ENCODE peak calls at places on chromosomes 13 and 19, in ten cellular contexts. G, Q, E, W, J, A, N, Y, T and X are unnamed samples.

GRCh38 chr19:2739602-2740313 is at the start of gene SLC39A3:
- DNase-seq in G (peak), T (peak), Y (peak), N (peak), J (peak), E (peak), W (peak), Q (peak), A (peak), X (peak)

GRCh38 chr13:45496942-45497341 is 32.2 kb downstream of the COG3 start:
- DNase-seq in W (no peak), N (no peak), E (no peak), T (no peak), J (no peak), G (no peak), Q (no peak), Y (no peak), A (no peak), X (no peak)

GRCh38 chr13:46526763-46527162 is 26.2 kb upstream of the LRCH1 start:
- DNase-seq in G (no peak), W (peak), Y (no peak), A (no peak), T (no peak), Q (no peak), N (no peak), J (no peak), E (no peak), X (no peak)

GRCh38 chr19:52138614-52139290 is 986 bp downstream of the ZNF616 start:
- DNase-seq in N (no peak), J (no peak), A (peak), Y (peak), W (peak), G (peak), E (no peak), T (peak), Q (no peak), X (peak)

GRCh38 chr13:93169980-93170379 is 56.6 kb upstream of the GPC6 start:
- DNase-seq in T (peak), G (no peak), A (peak), N (peak), J (no peak), W (no peak), Y (no peak), E (no peak), Q (peak), X (no peak)

GRCh38 chr19:43784981-43785808 is 4.4 kb upstream of the KCNN4 start:
- DNase-seq in A (peak), Y (peak), J (no peak), G (peak), W (peak), E (peak), T (peak), Q (peak), N (peak), X (peak)

GRCh38 chr13:95185851-95186250 is 115.4 kb downstream of the ABCC4 start:
- DNase-seq in W (no peak), G (no peak), Q (no peak), A (no peak), N (no peak), T (peak), Y (no peak), E (no peak), J (no peak), X (no peak)

GRCh38 chr19:40371802-40372122 is 18.2 kb downstream of the HIPK4 start:
- DNase-seq in J (no peak), W (no peak), A (no peak), E (no peak), T (no peak), N (no peak), G (no peak), Q (no peak), Y (no peak), X (no peak)

GRCh38 chr19:28731577-28731976 is 481.4 kb downstream of the UQCRFS1 start:
- DNase-seq in Q (no peak), A (no peak), Y (no peak), J (no peak), T (no peak), N (no peak), G (no peak), W (no peak), E (no peak), X (no peak)

GRCh38 chr13:113667771-113668490 is 912 bp downstream of the GRK1 start:
- DNase-seq in W (peak), N (no peak), Q (no peak), J (peak), G (no peak), Y (no peak), T (no peak), A (no peak), E (no peak), X (no peak)

GRCh38 chr13:44739120-44739519 is 163.0 kb upstream of the TSC22D1 start:
- DNase-seq in Y (no peak), N (no peak), J (no peak), G (no peak), A (no peak), Q (no peak), T (no peak), W (no peak), E (no peak), X (no peak)

GRCh38 chr13:101763191-101763590 is 310.7 kb downstream of the ITGBL1 start:
- DNase-seq in T (no peak), W (no peak), Y (no peak), A (no peak), E (no peak), Q (no peak), N (no peak), G (no peak), J (no peak), X (no peak)

GRCh38 chr13:33782631-33783030 is 35.3 kb upstream of the RFC3 start:
- DNase-seq in E (no peak), Y (no peak), G (peak), Q (no peak), T (no peak), A (no peak), W (no peak), N (no peak), J (no peak), X (no peak)

GRCh38 chr19:10587022-10587838 is at the start of gene AP1M2:
- DNase-seq in Q (no peak), G (no peak), J (no peak), W (no peak), Y (no peak), E (no peak), N (no peak), T (no peak), A (no peak), X (peak)

GRCh38 chr13:50358221-50358620 is 343.0 kb downstream of the KCNRG start:
- DNase-seq in A (peak), J (no peak), E (no peak), G (peak), W (no peak), T (no peak), Y (no peak), N (no peak), Q (peak), X (no peak)

GRCh38 chr13:65336916-65337315 is 1893.2 kb downstream of the PCDH9 start:
- DNase-seq in T (peak), A (peak), G (no peak), N (peak), Q (peak), W (no peak), Y (no peak), J (no peak), E (no peak), X (no peak)

GRCh38 chr19:46461537-46461936 is 9.8 kb downstream of the PNMA8A start:
- DNase-seq in G (no peak), Y (no peak), E (no peak), T (no peak), J (no peak), W (no peak), A (peak), Q (no peak), N (no peak), X (no peak)

GRCh38 chr13:27791901-27792392 is 336 bp upstream of the GSX1 start:
- DNase-seq in G (no peak), W (no peak), T (no peak), Q (no peak), J (no peak), N (no peak), E (no peak), Y (no peak), A (no peak), X (no peak)

GRCh38 chr19:40450664-40451063 is 6.5 kb upstream of the SERTAD3 start:
- DNase-seq in Q (no peak), Y (no peak), T (no peak), J (no peak), G (no peak), W (peak), E (no peak), N (no peak), A (no peak), X (no peak)

GRCh38 chr13:28817204-28817603 is 2.9 kb upstream of the MTUS2 start:
- DNase-seq in W (no peak), T (no peak), J (no peak), N (no peak), E (no peak), Y (peak), A (no peak), Q (no peak), G (no peak), X (no peak)

GRCh38 chr13:28819046-28819747 is 942 bp upstream of the MTUS2 start:
- DNase-seq in E (no peak), Y (peak), W (no peak), G (no peak), A (peak), Q (peak), N (no peak), T (peak), J (no peak), X (no peak)

GRCh38 chr13:28820099-28821051 is at the start of gene MTUS2:
- DNase-seq in Q (no peak), A (peak), E (no peak), G (no peak), J (no peak), W (no peak), N (no peak), Y (peak), T (no peak), X (no peak)

GRCh38 chr13:28822161-28822560 is 2.0 kb downstream of the MTUS2 start:
- DNase-seq in A (no peak), E (no peak), G (no peak), Y (no peak), J (no peak), Q (no peak), T (no peak), W (no peak), N (no peak), X (no peak)

DNA sequence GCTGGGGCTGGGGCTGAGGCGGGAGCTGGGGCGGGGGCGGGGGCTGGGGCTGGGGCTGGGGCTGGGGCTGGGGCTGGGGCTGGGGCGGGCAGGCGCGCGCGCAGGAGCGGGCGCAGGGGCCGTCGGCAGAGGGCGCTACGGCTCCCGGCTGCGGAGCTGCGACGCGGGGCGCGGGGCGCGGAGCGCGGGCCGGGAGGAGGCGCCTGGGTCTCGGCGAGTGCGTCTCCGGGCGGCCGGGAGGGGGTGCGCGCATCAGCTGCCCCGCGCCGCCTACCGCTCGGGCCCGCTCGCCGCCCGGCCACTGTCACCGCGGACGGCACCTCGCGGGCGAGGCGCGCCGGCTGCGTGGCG is 416 bp upstream of the MTUS2 start:
- DNase-seq in N (no peak), W (peak), A (peak), Q (peak), Y (peak), G (peak), J (no peak), E (no peak), T (peak), X (peak)
- TF ChIP-seq CTCF in N (no peak), W (peak), A (no peak), Q (peak), Y (no peak), G (no peak), J (no peak), E (no peak), T (no peak), X (no peak)

GRCh38 chr19:17331254-17331558 is 3.4 kb downstream of the ANO8 start:
- DNase-seq in W (peak), J (no peak), A (no peak), Q (no peak), N (no peak), Y (no peak), G (no peak), T (no peak), E (no peak), X (no peak)

GRCh38 chr19:17332677-17333581 is 1.7 kb downstream of the ANO8 start:
- DNase-seq in N (no peak), J (no peak), E (no peak), A (peak), Y (peak), T (peak), Q (peak), W (peak), G (peak), X (no peak)

GRCh38 chr19:17333611-17334413 is 843 bp downstream of the ANO8 start:
- DNase-seq in J (no peak), Q (peak), N (peak), T (peak), G (peak), E (no peak), W (no peak), Y (no peak), A (peak), X (no peak)

GRCh38 chr19:17330546-17331253 is 4.0 kb downstream of the ANO8 start:
- DNase-seq in J (no peak), T (no peak), N (no peak), W (no peak), Y (no peak), A (no peak), E (no peak), G (no peak), Q (no peak), X (no peak)

GRCh38 chr19:17332360-17332676 is 2.3 kb downstream of the ANO8 start:
- DNase-seq in W (no peak), J (no peak), Y (no peak), T (no peak), G (no peak), N (no peak), E (no peak), Q (no peak), A (no peak), X (no peak)
- H3K4me3 ChIP-seq in W (no peak), J (no peak), Y (no peak), T (no peak), G (no peak), N (no peak), E (no peak), Q (no peak), A (no peak), X (no peak)

DNA sequence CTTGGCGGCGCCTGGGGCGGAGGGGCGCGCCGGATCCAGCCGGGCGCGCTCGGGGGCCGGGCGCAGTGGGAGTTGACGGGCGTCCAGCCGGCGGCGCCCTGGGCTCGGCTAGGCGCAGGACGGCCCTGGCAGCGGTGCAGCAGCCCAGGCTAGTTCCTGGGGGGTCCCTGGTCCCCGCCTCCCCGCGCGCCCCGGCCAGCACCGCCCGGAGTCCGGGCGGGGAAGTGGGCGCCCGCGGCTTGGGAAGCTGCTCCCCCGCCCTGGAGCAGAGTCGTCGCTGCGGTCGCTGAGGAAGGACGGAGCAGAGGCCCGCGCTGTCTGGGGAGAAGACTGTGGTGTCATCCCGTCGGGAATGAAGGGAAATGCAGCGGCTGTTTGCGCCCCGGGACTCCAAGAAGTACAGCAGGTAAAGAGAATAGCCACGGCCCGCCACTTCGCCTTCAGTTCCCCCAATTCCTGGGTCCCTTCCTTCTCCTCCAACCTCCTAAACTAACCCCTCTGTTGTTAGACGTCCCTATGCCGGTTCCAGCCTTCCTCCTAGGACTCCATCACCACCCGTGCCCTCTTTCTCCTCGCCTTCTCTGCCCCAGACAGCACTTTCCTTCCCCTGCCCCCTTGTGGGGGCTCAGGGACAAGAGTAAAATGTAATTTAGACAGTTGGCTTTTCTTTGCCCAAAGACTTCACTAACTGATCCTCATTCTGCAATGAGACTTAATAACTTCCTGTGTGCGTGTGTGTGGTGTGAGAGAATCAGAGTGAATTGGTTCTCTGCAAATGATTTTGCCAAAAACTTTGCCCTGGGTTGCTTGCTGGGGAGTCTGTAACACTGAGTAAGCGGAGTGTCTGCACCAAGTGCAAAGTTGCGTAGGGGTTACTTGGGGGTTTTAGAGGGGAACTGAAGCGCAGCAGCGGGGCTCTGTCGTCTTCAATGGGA is 20.3 kb upstream of the SGCG start:
- DNase-seq in Y (peak), N (no peak), E (no peak), G (no peak), Q (no peak), W (no peak), J (no peak), T (no peak), A (peak), X (no peak)
- TF ChIP-seq CTCF in Y (no peak), N (no peak), E (no peak), G (no peak), Q (no peak), W (no peak), J (no peak), T (no peak), A (no peak), X (no peak)

DNA sequence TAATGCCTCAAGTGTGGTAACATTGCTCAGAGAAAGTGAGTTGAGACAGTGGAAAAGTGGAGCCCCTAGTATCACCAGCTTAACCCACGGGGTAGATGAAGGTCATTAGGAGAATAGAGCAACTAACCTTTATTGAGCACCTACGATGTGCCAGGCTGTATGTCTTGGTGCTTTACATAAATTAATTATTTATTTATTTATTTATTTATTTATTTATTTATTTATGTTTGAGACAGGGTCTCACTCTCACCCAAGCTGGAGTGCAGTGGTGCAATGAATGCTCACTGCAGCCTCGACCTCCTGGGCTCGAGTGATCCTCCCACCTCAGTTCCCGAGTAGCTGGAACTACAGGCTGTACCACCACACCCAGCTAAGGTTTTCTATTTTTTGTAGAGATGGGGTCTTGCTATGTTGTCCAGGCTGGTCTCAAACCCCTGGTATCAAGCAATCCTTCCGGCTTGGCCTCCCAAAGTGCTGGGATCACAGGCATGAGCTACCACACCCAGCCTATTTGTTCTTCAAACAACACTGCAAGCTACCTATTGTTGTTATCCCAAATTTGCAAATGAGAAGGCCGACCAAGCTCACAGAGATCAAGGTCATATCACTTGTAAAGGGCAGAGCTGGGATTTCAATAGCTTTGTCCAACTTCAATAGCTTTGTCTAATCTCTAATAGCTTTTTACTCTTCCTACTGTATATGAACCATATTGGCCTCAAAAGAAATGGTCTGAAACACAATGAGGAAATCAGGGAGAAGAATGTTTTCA is 79.4 kb downstream of the TM9SF2 start:
- DNase-seq in E (no peak), G (no peak), N (no peak), Y (no peak), A (no peak), J (no peak), Q (no peak), W (no peak), T (no peak), X (no peak)
- H3K4me3 ChIP-seq in E (no peak), G (no peak), N (no peak), Y (no peak), A (no peak), J (no peak), Q (no peak), W (no peak), T (no peak), X (no peak)

GRCh38 chr13:98204546-98204945 is 27.5 kb upstream of the RNF113B start:
- DNase-seq in W (no peak), A (no peak), Y (no peak), T (no peak), J (no peak), N (no peak), E (no peak), Q (no peak), G (no peak), X (no peak)

GRCh38 chr13:98208606-98209005 is 31.5 kb upstream of the RNF113B start:
- DNase-seq in N (no peak), A (no peak), Q (no peak), W (no peak), G (no peak), Y (no peak), J (no peak), E (no peak), T (no peak), X (no peak)

GRCh38 chr13:98203641-98204326 is 26.7 kb upstream of the RNF113B start:
- DNase-seq in N (no peak), A (peak), G (no peak), Y (no peak), E (no peak), W (no peak), Q (peak), J (no peak), T (no peak), X (no peak)

GRCh38 chr13:98207411-98207810 is 30.3 kb upstream of the RNF113B start:
- DNase-seq in Y (peak), Q (no peak), G (no peak), N (no peak), J (no peak), E (no peak), W (no peak), A (no peak), T (no peak), X (no peak)

DNA sequence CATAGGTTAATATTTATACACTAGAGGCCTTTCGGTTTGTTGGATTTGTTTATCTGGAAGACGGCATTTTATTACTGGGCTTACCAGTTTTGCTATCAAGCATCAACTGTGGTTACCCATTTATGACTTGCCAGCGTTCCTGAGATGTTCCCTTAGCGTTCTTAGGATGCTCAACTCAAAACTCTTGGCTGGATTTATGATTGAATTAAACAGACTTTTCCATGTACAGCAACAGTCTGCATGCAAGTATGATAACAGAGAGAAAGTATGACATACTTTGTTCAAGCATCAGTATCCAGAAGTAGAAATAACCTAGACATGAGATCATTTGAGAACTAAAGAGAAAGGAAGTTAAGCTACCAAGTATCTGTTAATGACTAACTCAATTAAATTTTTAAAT is 29.9 kb upstream of the RNF113B start:
- DNase-seq in E (no peak), T (peak), A (peak), G (no peak), Y (no peak), W (no peak), Q (peak), N (peak), J (no peak), X (no peak)
- TF ChIP-seq CTCF in E (no peak), T (no peak), A (no peak), G (no peak), Y (no peak), W (no peak), Q (no peak), N (no peak), J (no peak), X (no peak)

DNA sequence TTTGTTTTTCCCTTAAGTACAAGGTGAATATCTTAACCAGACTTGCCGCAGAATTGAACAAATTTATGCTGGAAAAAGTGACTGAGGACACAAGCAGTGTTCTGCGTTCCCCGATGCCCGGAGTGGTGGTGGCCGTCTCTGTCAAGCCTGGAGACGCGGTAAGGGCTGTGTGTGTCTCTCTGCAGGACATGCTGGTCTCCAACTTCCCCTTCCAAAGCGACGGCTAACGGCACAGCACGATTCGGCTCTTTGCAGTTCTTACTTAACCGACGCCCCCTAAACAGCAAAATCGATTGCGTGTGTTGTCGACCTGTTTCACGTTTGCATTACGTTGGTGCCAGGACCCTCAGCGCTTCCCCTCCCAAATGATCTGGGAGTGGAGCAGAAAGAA is 73.2 kb downstream of the GGACT start:
- DNase-seq in Y (no peak), T (no peak), J (no peak), Q (no peak), A (no peak), E (no peak), G (no peak), N (no peak), W (no peak), X (no peak)
- H3K4me3 ChIP-seq in Y (no peak), T (no peak), J (no peak), Q (no peak), A (no peak), E (no peak), G (no peak), N (no peak), W (no peak), X (no peak)

GRCh38 chr19:18279516-18280246 is 1.7 kb downstream of the JUND start:
- DNase-seq in J (peak), A (peak), Q (peak), W (peak), G (peak), N (peak), E (peak), Y (peak), T (peak), X (peak)
- TF ChIP-seq CTCF in J (peak), A (peak), Q (peak), W (peak), G (peak), N (peak), E (no peak), Y (peak), T (peak), X (peak)